ENCODE peak calls at places on chromosomes 11 and 22, in five cellular contexts. B, G, K, V and F are unnamed samples.

GRCh38 chr11:117908959-117909610 is 20.1 kb downstream of the TMPRSS13 start:
- DNase-seq in B (no peak), G (no peak), K (no peak), V (peak; percentile 83), F (no peak)

GRCh38 chr11:26878959-26879581 is 114.8 kb upstream of the FIBIN start:
- DNase-seq in B (no peak), G (no peak), K (no peak), V (no peak), F (no peak)

GRCh38 chr11:69852051-69852450 is 32.8 kb upstream of the FGF3 start:
- DNase-seq in B (no peak), G (no peak), K (no peak), V (no peak), F (no peak)

GRCh38 chr11:47378011-47378835 is at the start of gene SPI1:
- DNase-seq in B (no peak), G (no peak), K (peak; percentile 19), V (peak; percentile 43), F (no peak)

GRCh38 chr11:121383726-121384125 is 68.4 kb upstream of the SORL1 start:
- DNase-seq in B (no peak), G (peak; percentile 13), K (no peak), V (no peak), F (no peak)

GRCh38 chr11:64753380-64754123 is 6.2 kb downstream of the PYGM start:
- DNase-seq in B (no peak), G (no peak), K (no peak), V (no peak), F (no peak)

GRCh38 chr11:93323747-93324146 is 6.8 kb upstream of the DEUP1 start:
- DNase-seq in B (no peak), G (no peak), K (no peak), V (no peak), F (no peak)

GRCh38 chr11:77104727-77105126 is 2.1 kb downstream of the OMP start:
- DNase-seq in B (no peak), G (peak; percentile 46), K (no peak), V (no peak), F (no peak)

GRCh38 chr11:117701781-117702180 is 95.2 kb downstream of the DSCAML1 start:
- DNase-seq in B (no peak), G (no peak), K (no peak), V (no peak), F (no peak)

GRCh38 chr11:45578286-45578685 is 87.1 kb downstream of the CHST1 start:
- DNase-seq in B (no peak), G (no peak), K (no peak), V (peak; percentile 27), F (no peak)

GRCh38 chr11:97742717-97743116 is 1278.0 kb upstream of the CNTN5 start:
- DNase-seq in B (no peak), G (no peak), K (no peak), V (no peak), F (no peak)

GRCh38 chr11:57502870-57503269 is 12.6 kb downstream of the SLC43A1 start:
- DNase-seq in B (no peak), G (no peak), K (no peak), V (no peak), F (no peak)

GRCh38 chr11:115645631-115646271 is 141.5 kb upstream of the CADM1 start:
- DNase-seq in B (no peak), G (no peak), K (no peak), V (peak; percentile 44), F (peak; percentile 89)

GRCh38 chr22:36971726-36972125 is 47.5 kb downstream of the TST start:
- DNase-seq in B (no peak), G (no peak), K (no peak), V (no peak), F (no peak)

GRCh38 chr22:29306830-29307657 is 594 bp downstream of the GAS2L1 start:
- DNase-seq in B (peak; percentile 80), G (peak; percentile 94), K (peak; percentile 48), V (peak; percentile 93), F (peak; percentile 95)

GRCh38 chr11:125141686-125142535 is 22.6 kb upstream of the PKNOX2 start:
- DNase-seq in B (peak; percentile 63), G (peak; percentile 51), K (peak; percentile 16), V (peak; percentile 87), F (peak; percentile 90)

GRCh38 chr11:28730889-28731288 is 622.7 kb downstream of the METTL15 start:
- DNase-seq in B (no peak), G (no peak), K (peak; percentile 68), V (no peak), F (no peak)

GRCh38 chr11:93895106-93895862 is 44.9 kb upstream of the VSTM5 start:
- DNase-seq in B (peak; percentile 95), G (peak; percentile 79), K (peak; percentile 78), V (peak; percentile 40), F (peak; percentile 84)

GRCh38 chr11:74675761-74676160 is 55.5 kb downstream of the CHRDL2 start:
- DNase-seq in B (no peak), G (no peak), K (no peak), V (no peak), F (peak; percentile 40)

GRCh38 chr11:106988151-106988806 is 30.0 kb downstream of the GUCY1A2 start:
- DNase-seq in B (peak; percentile 25), G (peak; percentile 89), K (no peak), V (no peak), F (no peak)

GRCh38 chr22:33274941-33275443 is 216.8 kb upstream of the SYN3 start:
- DNase-seq in B (no peak), G (no peak), K (no peak), V (peak; percentile 30), F (no peak)

GRCh38 chr22:46934746-46935491 is 172.5 kb downstream of the TBC1D22A start:
- DNase-seq in B (peak; percentile 85), G (peak; percentile 95), K (no peak), V (no peak), F (no peak)

GRCh38 chr22:46102159-46102558 is 48.2 kb upstream of the PPARA start:
- DNase-seq in B (no peak), G (peak; percentile 15), K (no peak), V (no peak), F (no peak)

GRCh38 chr11:2716376-2717095 is 16.7 kb upstream of the KCNQ1OT1 start:
- DNase-seq in B (no peak), G (no peak), K (no peak), V (no peak), F (no peak)

GRCh38 chr11:69012092-69013008 is 696 bp downstream of the MRGPRF start:
- DNase-seq in B (no peak), G (peak; percentile 77), K (no peak), V (peak; percentile 41), F (peak; percentile 31)

DNA sequence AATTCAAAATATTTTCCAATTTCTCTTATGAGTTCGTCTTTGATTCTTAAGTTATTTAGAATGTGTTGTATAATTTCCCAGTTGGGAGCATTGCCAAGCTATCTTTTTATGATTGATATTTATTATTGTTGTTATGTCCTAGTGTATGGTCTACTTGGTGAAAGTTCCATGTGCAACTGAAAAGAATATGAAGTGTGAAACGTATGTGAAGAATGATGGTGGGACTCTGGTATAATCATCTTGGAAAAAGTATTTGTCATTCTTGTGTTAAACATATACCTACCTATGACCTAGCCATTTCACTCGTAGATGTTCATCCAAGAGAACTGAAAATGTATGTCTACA is 12.0 kb upstream of the GNB1L start:
- DNase-seq in B (no peak), G (no peak), K (no peak), V (no peak), F (no peak)
- H3K9ac ChIP-seq in B (no peak overlapping the region), G (no peak overlapping the region), K (no peak overlapping the region), V (no peak overlapping the region), F (no peak overlapping the region)

GRCh38 chr11:1207451-1208360 is 15.2 kb upstream of the MUC5B start:
- DNase-seq in B (no peak), G (no peak), K (no peak), V (peak; percentile 13), F (no peak)
- TF ChIP-seq EZH2phosphoT487 in B (no peak), G (no peak), K (no peak), V (no peak), F (no peak)

GRCh38 chr11:81219661-81220060 is 1514.0 kb downstream of the FAM181B start:
- DNase-seq in B (no peak), G (no peak), K (no peak), V (no peak), F (no peak)
- H3K4me3 ChIP-seq in B (no peak overlapping the region), G (no peak overlapping the region), K (no peak overlapping the region), V (no peak overlapping the region), F (no peak overlapping the region)

GRCh38 chr22:39568278-39568981 is 2.1 kb upstream of the CACNA1I start:
- DNase-seq in B (no peak), G (no peak), K (no peak), V (no peak), F (no peak)

GRCh38 chr22:39565414-39565944 is 5.1 kb upstream of the CACNA1I start:
- DNase-seq in B (no peak), G (no peak), K (no peak), V (no peak), F (no peak)

GRCh38 chr22:39570226-39570625 is 327 bp upstream of the CACNA1I start:
- DNase-seq in B (no peak), G (no peak), K (no peak), V (no peak), F (no peak)

GRCh38 chr22:39569066-39569465 is 1.5 kb upstream of the CACNA1I start:
- DNase-seq in B (no peak), G (no peak), K (no peak), V (no peak), F (no peak)

DNA sequence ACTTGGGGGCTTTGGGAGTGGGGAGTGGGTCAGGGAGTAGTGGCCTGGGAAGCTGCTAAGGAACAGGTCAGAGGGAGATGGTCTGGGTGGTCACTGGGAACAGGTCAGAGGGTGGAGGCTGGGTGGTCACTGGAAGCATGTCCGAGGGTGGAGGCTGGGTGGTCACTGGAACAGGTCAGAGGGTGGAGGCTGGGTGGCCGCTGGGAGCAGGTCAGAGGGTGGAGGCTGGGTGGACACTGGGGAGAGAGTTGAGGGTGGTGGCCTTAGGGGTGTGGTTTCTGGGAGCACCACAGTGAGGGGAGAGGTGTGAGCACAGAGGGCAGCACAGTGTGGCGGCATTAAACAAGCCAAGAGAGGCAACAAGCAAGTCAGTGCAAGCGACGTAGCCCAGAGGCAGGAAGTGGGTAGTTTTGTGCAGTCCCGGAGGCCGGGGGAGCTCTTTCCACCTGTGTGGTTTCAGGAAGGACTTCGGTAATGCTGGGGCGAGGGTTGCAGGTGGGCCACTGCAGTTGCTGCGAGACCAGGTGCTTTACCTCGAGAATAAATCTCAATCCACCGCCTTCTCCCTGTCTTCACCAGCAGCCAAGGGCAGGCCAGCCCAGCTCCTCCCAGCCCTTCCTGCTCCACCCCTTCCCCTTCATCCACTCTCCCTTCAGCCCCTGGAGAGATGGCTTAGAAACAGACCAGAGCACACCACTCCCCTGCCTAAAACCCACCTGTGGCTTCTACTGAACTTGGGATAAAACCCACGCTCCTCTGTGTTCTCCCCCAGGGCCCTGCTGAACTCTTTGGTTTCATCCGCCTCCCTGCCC is 3.2 kb upstream of the CACNA1I start:
- DNase-seq in B (no peak), G (no peak), K (peak; percentile 88), V (no peak), F (no peak)
- H3K9ac ChIP-seq in B (no peak overlapping the region), G (no peak overlapping the region), K (no peak overlapping the region), V (no peak overlapping the region), F (no peak overlapping the region)

DNA sequence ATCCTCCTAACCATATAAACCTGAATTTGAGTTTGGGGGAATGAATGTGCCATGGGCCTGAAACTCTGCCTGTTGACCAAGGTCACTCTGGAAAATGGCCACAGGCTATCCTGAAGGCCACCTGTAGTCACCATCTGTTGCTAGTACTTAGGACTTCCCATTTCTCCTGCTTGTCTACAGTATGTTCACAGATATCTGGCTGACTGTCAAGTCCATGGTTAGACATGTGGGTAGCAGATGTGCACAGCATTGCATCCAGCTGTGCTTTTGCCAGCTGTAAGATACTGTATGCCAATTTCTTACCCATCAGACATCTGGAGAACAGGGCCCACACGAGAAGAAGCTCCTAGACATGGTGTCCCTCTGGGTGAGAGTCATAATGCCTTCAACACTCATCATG is 475.4 kb downstream of the INSC start:
- DNase-seq in B (no peak), G (peak; percentile 1), K (no peak), V (peak; percentile 30), F (no peak)
- TF ChIP-seq EZH2phosphoT487 in B (no peak), G (no peak), K (no peak), V (no peak), F (no peak)